ENCODE peak calls at places on chromosomes 13 and 19, in eight cellular contexts. W is AG04450; C is H4; G is WTC11; H is stimulated activated CD4-positive, alpha-beta T cell treated with anti-CD3 and anti-CD28 coated beads, Interleukin-15, amount 100 ng/mL, for 1 hour; J is GOT3; R is H9; P is EH. V is an unnamed sample.

GRCh38 chr13:71358218-71358617 is 508.8 kb downstream of the DACH1 start:
- DNase-seq in W (no peak), R (no peak), P (no peak), H (no peak), J (no peak), C (no peak), G (no peak), V (no peak)

GRCh38 chr13:19836472-19836871 is 27.0 kb downstream of the ZMYM5 start:
- DNase-seq in P (peak), G (no peak), H (no peak), R (no peak), J (no peak), C (no peak), W (no peak), V (no peak)

GRCh38 chr13:42284068-42284467 is 12.1 kb downstream of the AKAP11 start:
- DNase-seq in C (no peak), W (no peak), J (no peak), P (no peak), G (no peak), R (no peak), H (no peak), V (no peak)

GRCh38 chr13:75558130-75558840 is 8.7 kb downstream of the UCHL3 start:
- DNase-seq in C (no peak), G (no peak), H (no peak), J (no peak), P (no peak), R (no peak), W (no peak), V (no peak)

GRCh38 chr19:7931221-7932061 is 5.5 kb upstream of the CTXN1 start:
- DNase-seq in W (no peak), H (no peak), R (no peak), J (no peak), C (no peak), G (no peak), P (no peak), V (no peak)

GRCh38 chr19:33301011-33301899 is 1.1 kb downstream of the CEBPA start:
- DNase-seq in W (no peak), P (peak), C (no peak), J (no peak), H (no peak), R (no peak), G (peak), V (no peak)

GRCh38 chr13:61670384-61671161 is 254.9 kb upstream of the PCDH20 start:
- DNase-seq in J (no peak), P (no peak), R (no peak), W (no peak), C (no peak), G (no peak), H (no peak), V (no peak)

GRCh38 chr19:3984584-3984907 is 717 bp downstream of the EEF2 start:
- DNase-seq in H (no peak), W (no peak), P (no peak), G (no peak), R (no peak), J (no peak), C (no peak), V (no peak)

GRCh38 chr13:40206241-40207109 is 460.0 kb downstream of the FOXO1 start:
- DNase-seq in J (no peak), G (no peak), W (no peak), C (no peak), P (no peak), R (no peak), H (peak), V (no peak)

GRCh38 chr19:21321996-21322395 is 7.2 kb downstream of the ZNF708 start:
- DNase-seq in W (no peak), R (no peak), G (no peak), H (no peak), P (peak), C (no peak), J (no peak), V (no peak)

GRCh38 chr13:49248433-49249002 is 793 bp downstream of the CDADC1 start:
- DNase-seq in R (no peak), W (no peak), G (no peak), J (no peak), P (peak), C (no peak), H (no peak), V (no peak)

GRCh38 chr13:94198666-94199065 is 280.8 kb downstream of the DCT start:
- DNase-seq in G (no peak), P (peak), J (no peak), C (no peak), W (no peak), H (no peak), R (no peak), V (no peak)

GRCh38 chr19:17184381-17184841 is 30.7 kb upstream of the USE1 start:
- DNase-seq in P (no peak), R (no peak), H (peak), C (no peak), J (no peak), G (no peak), W (no peak), V (no peak)

GRCh38 chr19:43906774-43907173 is 28.3 kb downstream of the ZNF45 start:
- DNase-seq in W (no peak), G (no peak), C (no peak), R (no peak), H (no peak), P (no peak), J (no peak), V (no peak)

GRCh38 chr19:43525836-43526771 is 897 bp downstream of the ETHE1 start:
- DNase-seq in R (peak), G (peak), W (no peak), C (no peak), H (no peak), J (no peak), P (peak), V (no peak)

GRCh38 chr19:34962281-34962944 is 1.6 kb downstream of the ZNF792 start:
- DNase-seq in J (no peak), P (peak), G (no peak), W (no peak), H (no peak), R (no peak), C (no peak), V (no peak)

GRCh38 chr19:38307076-38307475 is 3.0 kb downstream of the C19orf33 start:
- DNase-seq in J (no peak), G (no peak), H (no peak), R (no peak), C (no peak), P (no peak), W (no peak), V (no peak)

GRCh38 chr19:49820125-49820524 is 2.0 kb downstream of the MED25 start:
- DNase-seq in P (no peak), J (no peak), H (no peak), G (no peak), C (no peak), W (no peak), R (no peak), V (no peak)

GRCh38 chr13:99367663-99368448 is 60.7 kb upstream of the GPR183 start:
- DNase-seq in C (no peak), J (no peak), W (no peak), H (no peak), G (no peak), R (no peak), P (no peak), V (no peak)

GRCh38 chr13:30676672-30677071 is 58.7 kb upstream of the ALOX5AP start:
- DNase-seq in G (no peak), R (no peak), W (no peak), J (no peak), C (no peak), H (no peak), P (peak), V (no peak)

GRCh38 chr19:32421589-32422361 is 16.2 kb downstream of the DPY19L3 start:
- DNase-seq in C (no peak), H (no peak), W (no peak), P (no peak), G (no peak), R (no peak), J (no peak), V (no peak)

GRCh38 chr19:3695986-3696659 is 4.1 kb downstream of the PIP5K1C start:
- DNase-seq in P (no peak), C (no peak), J (no peak), H (no peak), G (no peak), R (no peak), W (no peak), V (no peak)

GRCh38 chr13:36357692-36358091 is 11.5 kb upstream of the SPART start:
- DNase-seq in W (no peak), R (no peak), P (peak), J (no peak), G (no peak), H (no peak), C (no peak), V (no peak)

GRCh38 chr13:99357149-99357596 is 50.0 kb upstream of the GPR183 start:
- DNase-seq in H (no peak), P (peak), C (peak), J (no peak), G (no peak), W (peak), R (no peak), V (no peak)

GRCh38 chr19:30170495-30171137 is 201.6 kb upstream of the ZNF536 start:
- DNase-seq in R (no peak), H (no peak), J (no peak), C (no peak), G (no peak), P (no peak), W (no peak), V (no peak)